ENCODE peak calls at places on chromosomes 7 and 10, in five cellular contexts. Q, P, N, M and R are unnamed samples.

GRCh38 chr7:128381161-128381821 is 19.8 kb upstream of the PRRT4 start:
- DNase-seq in Q (peak), P (no peak), N (no peak), M (no peak), R (no peak)

GRCh38 chr7:70828366-70828765 is 303.6 kb upstream of the GALNT17 start:
- DNase-seq in Q (no peak), P (no peak), N (no peak), M (no peak), R (no peak)

GRCh38 chr10:123884907-123885381 is 6.7 kb downstream of the CPXM2 start:
- DNase-seq in Q (no peak), P (no peak), N (no peak), M (no peak), R (no peak)

GRCh38 chr10:70302292-70302691 is 18.5 kb upstream of the NPFFR1 start:
- DNase-seq in Q (no peak), P (no peak), N (no peak), M (no peak), R (peak)

GRCh38 chr7:132116369-132116768 is 459.9 kb downstream of the PLXNA4 start:
- DNase-seq in Q (no peak), P (no peak), N (no peak), M (no peak), R (peak)

GRCh38 chr10:89042547-89042946 is 51.9 kb downstream of the FAS start:
- DNase-seq in Q (no peak), P (no peak), N (peak), M (no peak), R (no peak)

GRCh38 chr10:124701881-124702656 is 42.1 kb downstream of the FAM53B start:
- DNase-seq in Q (no peak), P (no peak), N (no peak), M (no peak), R (no peak)

GRCh38 chr7:142908921-142909870 is 23.7 kb upstream of the TRPV6 start:
- DNase-seq in Q (no peak), P (no peak), N (no peak), M (no peak), R (peak)

GRCh38 chr7:78326870-78327269 is 528.3 kb downstream of the PHTF2 start:
- DNase-seq in Q (no peak), P (no peak), N (no peak), M (no peak), R (peak)

GRCh38 chr10:97274828-97275227 is 17.6 kb downstream of the ARHGAP19 start:
- DNase-seq in Q (no peak), P (no peak), N (no peak), M (no peak), R (no peak)

GRCh38 chr7:45638916-45639315 is 64.7 kb downstream of the ADCY1 start:
- DNase-seq in Q (no peak), P (no peak), N (no peak), M (no peak), R (no peak)

GRCh38 chr7:100483101-100483727 is 513 bp upstream of the NYAP1 start:
- DNase-seq in Q (peak), P (no peak), N (no peak), M (peak), R (peak)

GRCh38 chr10:32961343-32961891 is 3.4 kb upstream of the ITGB1 start:
- DNase-seq in Q (no peak), P (no peak), N (no peak), M (no peak), R (no peak)
- H3K4me3 ChIP-seq in Q (no peak), P (peak), N (no peak), M (no peak), R (no peak)

GRCh38 chr10:18005445-18005780 is 53.7 kb downstream of the SLC39A12 start:
- DNase-seq in Q (no peak), P (no peak), N (no peak), M (no peak), R (no peak)

GRCh38 chr10:18005781-18006456 is 54.2 kb downstream of the SLC39A12 start:
- DNase-seq in Q (no peak), P (no peak), N (no peak), M (no peak), R (peak)

GRCh38 chr10:18000601-18001000 is 48.9 kb downstream of the SLC39A12 start:
- DNase-seq in Q (no peak), P (no peak), N (no peak), M (no peak), R (no peak)
- H3K4me3 ChIP-seq in Q (no peak), P (no peak), N (no peak), M (no peak), R (no peak)

GRCh38 chr7:24755096-24755495 is 2.2 kb downstream of the GSDME start:
- DNase-seq in Q (no peak), P (no peak), N (no peak), M (no peak), R (no peak)

GRCh38 chr7:24756989-24757798 is at the start of gene GSDME:
- DNase-seq in Q (peak), P (no peak), N (no peak), M (peak), R (peak)

GRCh38 chr7:24756545-24756988 is 697 bp downstream of the GSDME start:
- DNase-seq in Q (no peak), P (no peak), N (no peak), M (no peak), R (no peak)

GRCh38 chr7:24755541-24756416 is 1.5 kb downstream of the GSDME start:
- DNase-seq in Q (no peak), P (no peak), N (no peak), M (no peak), R (peak)

GRCh38 chr7:24757799-24758275 is 573 bp upstream of the GSDME start:
- DNase-seq in Q (no peak), P (no peak), N (no peak), M (no peak), R (peak)
- H3K4me3 ChIP-seq in Q (peak), P (peak), N (peak), M (peak), R (peak)

GRCh38 chr7:113084499-113085172 is 2.0 kb downstream of the GPR85 start:
- DNase-seq in Q (no peak), P (no peak), N (no peak), M (no peak), R (no peak)

GRCh38 chr7:113085781-113086390 is 741 bp downstream of the GPR85 start:
- DNase-seq in Q (no peak), P (no peak), N (no peak), M (no peak), R (peak)

GRCh38 chr7:113086431-113086888 is at the start of gene GPR85:
- DNase-seq in Q (no peak), P (peak), N (peak), M (no peak), R (peak)

GRCh38 chr7:113086928-113087277 is 276 bp upstream of the GPR85 start:
- DNase-seq in Q (no peak), P (no peak), N (no peak), M (no peak), R (no peak)

GRCh38 chr7:113087278-113087998 is 811 bp upstream of the GPR85 start:
- DNase-seq in Q (no peak), P (no peak), N (no peak), M (no peak), R (peak)
- H3K4me3 ChIP-seq in Q (no peak), P (peak), N (peak), M (no peak), R (peak)

GRCh38 chr7:94375713-94376112 is 19.0 kb upstream of the COL1A2 start:
- DNase-seq in Q (no peak), P (no peak), N (no peak), M (no peak), R (peak)
- H3K4me3 ChIP-seq in Q (no peak), P (peak), N (peak), M (no peak), R (peak)

GRCh38 chr10:110780704-110781103 is 91.0 kb upstream of the PDCD4 start:
- DNase-seq in Q (no peak), P (no peak), N (no peak), M (no peak), R (no peak)

GRCh38 chr10:110781139-110781538 is 90.6 kb upstream of the PDCD4 start:
- DNase-seq in Q (no peak), P (no peak), N (no peak), M (no peak), R (no peak)

GRCh38 chr10:110783509-110784103 is 88.1 kb upstream of the PDCD4 start:
- DNase-seq in Q (no peak), P (no peak), N (no peak), M (peak), R (peak)

GRCh38 chr10:110784198-110784597 is 87.5 kb upstream of the PDCD4 start:
- DNase-seq in Q (no peak), P (no peak), N (no peak), M (no peak), R (no peak)

DNA sequence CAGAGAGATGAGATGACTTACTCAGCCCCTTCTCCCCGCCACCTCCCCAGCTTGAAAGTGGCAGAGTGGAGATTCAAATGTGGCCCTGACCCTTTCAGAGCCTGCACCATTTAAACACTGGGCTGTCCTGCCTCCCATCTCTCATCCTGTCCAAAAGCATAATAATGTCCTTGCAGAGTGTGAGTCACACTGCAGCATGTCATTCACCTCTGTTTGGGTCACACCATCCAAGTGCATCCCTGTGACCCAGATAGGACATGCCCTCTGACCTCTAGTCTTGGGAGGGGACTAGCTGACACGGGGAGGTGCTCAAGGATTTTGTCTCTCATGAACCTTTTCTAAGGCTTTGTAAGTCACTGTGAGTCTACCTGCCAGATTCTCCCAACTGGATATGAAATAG is 89.1 kb upstream of the PDCD4 start:
- DNase-seq in Q (no peak), P (no peak), N (no peak), M (no peak), R (no peak)
- H3K4me3 ChIP-seq in Q (no peak), P (no peak), N (no peak), M (no peak), R (no peak)